ENCODE peak calls at places on chromosomes 12 and 14, in seven cellular contexts. D, B, Q, F, L, X and M are unnamed samples. For H3K4me1 and H3K27me3, the result is how much of the 10 kb centered on the place peaks cover.

GRCh38 chr12:68358532-68359485 is 26.6 kb upstream of the MDM1 start:
- DNase-seq in D (peak), B (peak), Q (peak), F (peak), L (peak), X (peak), M (peak)

GRCh38 chr14:61502459-61503093 is 181.2 kb downstream of the PRKCH start:
- DNase-seq in D (peak), B (no peak), Q (no peak), F (no peak), L (no peak), X (no peak), M (no peak)

GRCh38 chr12:41606741-41607460 is 418.8 kb downstream of the PDZRN4 start:
- DNase-seq in D (no peak), B (no peak), Q (no peak), F (peak), L (no peak), X (no peak), M (peak)

GRCh38 chr12:96578526-96579125 is 89.2 kb downstream of the CFAP54 start:
- DNase-seq in D (peak), B (no peak), Q (no peak), F (peak), L (peak), X (peak), M (peak)

GRCh38 chr14:61470261-61470953 is 149.0 kb downstream of the PRKCH start:
- DNase-seq in D (peak), B (no peak), Q (no peak), F (peak), L (no peak), X (no peak), M (peak)

GRCh38 chr12:93292731-93293566 is 84.8 kb upstream of the NUDT4 start:
- DNase-seq in D (peak), B (no peak), Q (no peak), F (no peak), L (no peak), X (no peak), M (peak)

GRCh38 chr12:10179871-10180270 is 1.0 kb downstream of the TMEM52B start:
- DNase-seq in D (peak), B (no peak), Q (no peak), F (peak), L (no peak), X (no peak), M (no peak)

GRCh38 chr12:4703676-4704075 is 16.5 kb upstream of the GALNT8 start:
- DNase-seq in D (no peak), B (no peak), Q (no peak), F (no peak), L (no peak), X (no peak), M (no peak)

GRCh38 chr14:52922656-52923055 is 28.2 kb downstream of the FERMT2 start:
- DNase-seq in D (peak), B (no peak), Q (no peak), F (peak), L (no peak), X (no peak), M (no peak)

GRCh38 chr12:71426030-71426570 is 13.5 kb upstream of the LGR5 start:
- DNase-seq in D (no peak), B (no peak), Q (no peak), F (peak), L (no peak), X (no peak), M (no peak)

GRCh38 chr12:51020448-51021182 is 5.6 kb downstream of the SLC11A2 start:
- DNase-seq in D (no peak), B (no peak), Q (no peak), F (no peak), L (no peak), X (no peak), M (no peak)

GRCh38 chr12:19882418-19882817 is 443.1 kb downstream of the AEBP2 start:
- DNase-seq in D (no peak), B (no peak), Q (no peak), F (no peak), L (no peak), X (no peak), M (no peak)

GRCh38 chr14:20631023-20631820 is 10.3 kb downstream of the OR6S1 start:
- DNase-seq in D (peak), B (no peak), Q (no peak), F (peak), L (peak), X (peak), M (peak)

GRCh38 chr14:104156142-104156541 is 17.8 kb downstream of the KIF26A start:
- DNase-seq in D (no peak), B (no peak), Q (no peak), F (no peak), L (no peak), X (no peak), M (no peak)

GRCh38 chr12:32302218-32302826 is 97.0 kb upstream of the FGD4 start:
- DNase-seq in D (no peak), B (no peak), Q (no peak), F (no peak), L (no peak), X (peak), M (no peak)

GRCh38 chr12:93741741-93742085 is 64.5 kb downstream of the CRADD start:
- DNase-seq in D (peak), B (no peak), Q (no peak), F (no peak), L (no peak), X (no peak), M (no peak)

GRCh38 chr12:54993181-54993835 is 8.7 kb upstream of the TESPA1 start:
- DNase-seq in D (peak), B (no peak), Q (no peak), F (peak), L (peak), X (peak), M (peak)

GRCh38 chr12:100266163-100266801 is 597 bp downstream of the DEPDC4 start:
- DNase-seq in D (no peak), B (no peak), Q (no peak), F (no peak), L (no peak), X (no peak), M (no peak)

GRCh38 chr12:100267603-100268281 is 765 bp downstream of the SCYL2 start:
- DNase-seq in D (peak), B (peak), Q (no peak), F (peak), L (peak), X (peak), M (peak)

GRCh38 chr12:100266802-100267602 is at the start of the genes DEPDC4 and SCYL2:
- DNase-seq in D (peak), B (peak), Q (peak), F (peak), L (peak), X (peak), M (peak)

GRCh38 chr12:100265732-100266131 is 1.1 kb downstream of the DEPDC4 start:
- DNase-seq in D (no peak), B (no peak), Q (no peak), F (no peak), L (no peak), X (no peak), M (no peak)

GRCh38 chr12:100268835-100269564 is 2.0 kb downstream of the SCYL2 start:
- DNase-seq in D (peak), B (no peak), Q (no peak), F (peak), L (no peak), X (peak), M (no peak)
- H3K4me3 ChIP-seq in D (peak), B (peak), Q (no peak), F (peak), L (no peak), X (peak), M (peak)

GRCh38 chr14:94462763-94463572 is 10.4 kb upstream of the SERPINA11 start:
- DNase-seq in D (no peak), B (no peak), Q (no peak), F (no peak), L (no peak), X (no peak), M (no peak)

GRCh38 chr14:94464290-94464689 is 11.7 kb upstream of the SERPINA11 start:
- DNase-seq in D (no peak), B (no peak), Q (no peak), F (no peak), L (no peak), X (no peak), M (no peak)

GRCh38 chr14:94460631-94461416 is 8.2 kb upstream of the SERPINA11 start:
- DNase-seq in D (no peak), B (no peak), Q (no peak), F (no peak), L (no peak), X (no peak), M (no peak)

GRCh38 chr14:94462219-94462551 is 9.6 kb upstream of the SERPINA11 start:
- DNase-seq in D (peak), B (no peak), Q (no peak), F (no peak), L (no peak), X (no peak), M (no peak)

DNA sequence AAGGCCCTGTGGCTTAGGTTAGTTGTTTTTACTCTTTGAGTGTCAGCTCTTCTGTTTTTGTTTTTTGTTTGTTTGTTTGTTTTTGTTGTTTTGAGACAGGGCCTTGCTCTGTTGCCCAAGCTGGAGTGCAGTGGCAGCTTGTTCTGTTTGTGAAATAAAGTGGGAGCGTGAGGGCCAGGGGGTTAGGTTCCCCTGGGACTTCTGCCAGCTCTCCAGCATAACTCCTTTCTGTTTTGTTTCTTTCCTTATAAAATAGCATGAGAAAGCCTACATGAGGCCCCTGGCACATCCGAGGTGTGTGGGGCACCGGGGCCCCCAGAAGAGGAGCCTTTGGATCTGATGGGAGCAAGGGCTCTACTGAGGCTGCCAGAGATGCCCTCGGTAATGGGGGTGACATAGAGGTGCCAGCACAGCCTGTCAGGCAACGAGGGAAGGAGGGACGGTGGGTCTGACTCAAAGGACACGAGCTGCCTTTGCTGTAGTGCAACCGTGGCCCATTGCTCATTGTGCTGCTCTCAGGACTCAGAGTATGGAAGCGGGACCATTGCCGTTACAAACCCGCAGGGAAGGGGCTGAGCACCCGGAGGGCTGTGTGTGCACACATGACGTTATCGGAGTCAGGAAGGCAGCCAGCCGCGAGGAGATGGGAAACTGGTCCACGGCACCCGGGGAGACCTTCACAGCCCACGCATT is 9.1 kb upstream of the SERPINA11 start:
- DNase-seq in D (peak), B (no peak), Q (no peak), F (no peak), L (no peak), X (no peak), M (no peak)
- H3K4me1 ChIP-seq in D (under half), B (under half), Q (under half), F (under half), L (under half), X (under half), M (under half)

DNA sequence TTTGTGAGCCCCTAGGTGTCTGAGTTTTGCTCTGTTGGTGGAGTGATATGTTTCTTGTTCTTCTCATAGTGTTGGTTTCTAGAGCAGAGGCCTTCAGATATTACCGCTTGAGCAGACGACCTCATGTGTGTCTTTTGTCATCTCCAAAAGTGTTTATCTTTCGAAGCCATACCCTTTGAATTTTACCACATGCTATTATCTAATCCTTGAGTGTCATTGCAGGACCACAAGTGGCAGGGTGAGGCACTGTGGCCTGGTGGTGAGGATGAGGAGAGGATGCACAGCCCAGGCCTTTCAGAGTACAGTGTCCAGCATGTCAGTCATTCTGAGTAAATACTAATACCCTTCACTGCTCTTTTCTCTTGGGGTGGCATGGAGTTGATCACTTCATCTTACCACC is 57.2 kb upstream of the CISTR start:
- DNase-seq in D (no peak), B (no peak), Q (no peak), F (no peak), L (no peak), X (no peak), M (no peak)
- H3K27me3 ChIP-seq in D (under half), B (under half), Q (under half), F (half or more), L (under half), X (under half), M (under half)

GRCh38 chr12:60216226-60216625 is 620.4 kb downstream of the SLC16A7 start:
- DNase-seq in D (no peak), B (no peak), Q (no peak), F (no peak), L (no peak), X (no peak), M (no peak)
- H3K4me3 ChIP-seq in D (no peak), B (no peak), Q (no peak), F (no peak), L (no peak), X (no peak), M (no peak)

DNA sequence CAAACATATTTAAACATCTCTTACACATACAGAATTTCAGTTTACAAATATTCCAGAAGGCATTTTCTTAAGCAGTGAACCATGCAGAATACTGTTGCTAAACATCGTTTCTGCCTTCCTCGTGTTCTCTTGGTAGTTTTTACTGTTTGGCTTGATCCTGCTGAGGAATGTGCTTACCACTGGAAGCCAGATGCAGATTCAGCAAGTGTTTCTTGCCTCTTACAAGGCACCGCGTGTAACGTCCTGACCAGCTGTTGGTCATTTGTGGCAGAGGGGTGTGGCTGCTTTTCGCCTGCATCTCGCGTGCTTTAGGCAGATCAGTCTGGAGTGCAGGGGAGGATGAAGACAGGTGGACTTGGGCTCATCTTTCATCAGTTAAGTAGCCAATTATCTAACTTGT is 12.4 kb downstream of the EIF2B1 start:
- DNase-seq in D (no peak), B (no peak), Q (no peak), F (no peak), L (no peak), X (no peak), M (no peak)
- H3K4me1 ChIP-seq in D (under half), B (under half), Q (under half), F (under half), L (under half), X (under half), M (under half)

GRCh38 chr12:114697246-114697716 is 13.3 kb upstream of the TBX3 start:
- DNase-seq in D (no peak), B (no peak), Q (no peak), F (no peak), L (no peak), X (no peak), M (no peak)

GRCh38 chr12:114695305-114695592 is 11.3 kb upstream of the TBX3 start:
- DNase-seq in D (no peak), B (no peak), Q (no peak), F (no peak), L (no peak), X (no peak), M (no peak)

GRCh38 chr12:114694436-114695304 is 10.7 kb upstream of the TBX3 start:
- DNase-seq in D (no peak), B (no peak), Q (no peak), F (no peak), L (no peak), X (no peak), M (no peak)

GRCh38 chr12:114697741-114698565 is 14.0 kb upstream of the TBX3 start:
- DNase-seq in D (no peak), B (no peak), Q (no peak), F (peak), L (no peak), X (no peak), M (peak)

DNA sequence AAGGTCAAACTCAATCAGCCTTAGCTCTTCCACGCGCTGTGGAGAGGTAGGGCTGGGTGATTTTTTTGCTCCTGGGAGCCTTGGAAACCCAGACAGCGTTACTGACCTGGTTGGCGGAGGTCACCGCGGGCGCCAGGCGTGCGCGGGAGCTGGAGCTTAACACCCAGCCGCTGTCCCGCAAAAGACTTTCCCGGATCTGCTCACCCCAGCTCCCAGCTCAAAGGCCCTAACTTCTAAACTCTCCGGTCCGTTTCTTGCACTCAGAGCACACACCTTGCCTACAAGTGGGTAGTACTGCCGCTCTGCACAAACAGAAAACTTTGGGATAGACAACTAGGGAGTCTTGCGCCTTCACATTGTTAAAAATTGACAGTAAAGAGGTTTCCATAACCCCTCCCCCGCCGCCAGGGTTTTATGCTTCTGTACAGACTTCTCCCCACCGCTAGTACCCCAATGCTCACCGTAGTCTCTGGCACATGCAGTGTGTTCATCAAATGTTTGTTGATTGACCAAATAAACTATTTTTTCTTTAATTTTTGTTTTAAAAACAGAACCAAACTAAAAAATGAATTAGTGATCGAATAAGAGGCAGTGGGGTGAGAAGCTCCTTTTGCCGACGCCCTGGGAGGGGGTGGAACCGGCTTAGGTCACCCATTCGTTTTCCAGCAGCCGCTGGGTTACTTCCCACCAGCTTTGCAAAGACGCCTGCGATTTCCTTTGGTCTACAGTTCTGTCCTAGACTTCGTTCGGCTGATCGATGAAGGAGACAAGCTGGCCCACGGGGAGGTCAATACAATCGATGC is 12.7 kb upstream of the TBX3 start:
- DNase-seq in D (no peak), B (no peak), Q (no peak), F (no peak), L (no peak), X (no peak), M (no peak)
- H3K27me3 ChIP-seq in D (under half), B (half or more), Q (under half), F (half or more), L (under half), X (under half), M (under half)